ENCODE peak calls at places on chromosomes 1 and 21, in nine cellular contexts. Q is left kidney, R is LoVo, N is GM19239, O is RWPE2, P is NCI-H345, F is RWPE1, K is erythroblast, C is NCI-H1105. L is an unnamed sample.

GRCh38 chr1:214248294-214249082 is 32.5 kb upstream of the SMYD2 start:
- DNase-seq in C (no peak), N (no peak), Q (peak), P (no peak), O (no peak), R (no peak), K (no peak), F (no peak), L (no peak)

GRCh38 chr1:229280921-229281320 is 10.0 kb downstream of the RAB4A start:
- DNase-seq in O (no peak), K (no peak), C (no peak), F (no peak), Q (no peak), N (no peak), P (no peak), R (peak), L (no peak)

GRCh38 chr1:21499283-21499945 is 9.8 kb upstream of the ALPL start:
- DNase-seq in K (no peak), Q (no peak), C (no peak), R (no peak), F (no peak), N (no peak), P (no peak), O (peak), L (no peak)

GRCh38 chr21:38712076-38712475 is 93.7 kb upstream of the ETS2 start:
- DNase-seq in R (peak), P (peak), K (peak), C (peak), F (peak), Q (peak), O (no peak), N (no peak), L (no peak)

GRCh38 chr21:32387151-32387550 is 5.7 kb downstream of the URB1 start:
- DNase-seq in P (no peak), Q (no peak), O (no peak), C (no peak), F (no peak), R (no peak), K (no peak), N (no peak), L (no peak)

GRCh38 chr1:193019442-193020026 is 39.6 kb downstream of the UCHL5 start:
- DNase-seq in C (peak), N (no peak), K (peak), Q (peak), R (peak), O (no peak), F (peak), P (peak), L (no peak)

GRCh38 chr21:39788383-39788782 is 43.4 kb downstream of the IGSF5 start:
- DNase-seq in Q (peak), O (peak), C (peak), R (peak), F (peak), K (no peak), P (peak), N (no peak), L (no peak)

GRCh38 chr1:147201276-147201675 is 23.9 kb downstream of the FMO5 start:
- DNase-seq in Q (no peak), P (no peak), O (no peak), K (no peak), C (no peak), N (no peak), F (no peak), R (no peak), L (no peak)

GRCh38 chr1:185811062-185811709 is 77.0 kb downstream of the HMCN1 start:
- DNase-seq in O (no peak), Q (no peak), C (no peak), K (no peak), F (no peak), P (no peak), N (no peak), R (no peak), L (no peak)

GRCh38 chr1:205230965-205231364 is 3.2 kb downstream of the TMCC2 start:
- DNase-seq in K (peak), P (no peak), O (no peak), Q (no peak), F (no peak), C (no peak), N (no peak), R (no peak), L (no peak)

GRCh38 chr1:7117599-7118281 is 332.5 kb downstream of the CAMTA1 start:
- DNase-seq in Q (peak), N (no peak), K (no peak), R (no peak), C (no peak), F (peak), O (peak), P (no peak), L (no peak)

GRCh38 chr1:157948547-157949152 is 44.8 kb upstream of the KIRREL1 start:
- DNase-seq in P (no peak), K (peak), R (no peak), N (no peak), Q (peak), F (peak), C (peak), O (no peak), L (no peak)

GRCh38 chr21:34890724-34891609 is 158.1 kb downstream of the RUNX1 start:
- DNase-seq in C (no peak), F (no peak), P (no peak), N (no peak), K (peak), R (no peak), O (no peak), Q (peak), L (no peak)